ENCODE peak calls at places on chromosomes 13 and 19, in six cellular contexts. One of them, this sample, is unnamed. For H3K4me1, the result is how much of the 10 kb centered on the place peaks cover.

GRCh38 chr19:49746206-49746958 is 16.7 kb downstream of the TSKS start:
- DNase-seq in psoas muscle: peak
- DNase-seq in iPS DF 6.9: peak
- DNase-seq in HCT116: peak
- DNase-seq in heart right ventricle: no peak
- DNase-seq in aorta: peak
- DNase-seq in this sample: peak

GRCh38 chr13:113272791-113273190 is 24.2 kb upstream of the LAMP1 start:
- DNase-seq in psoas muscle: no peak
- DNase-seq in iPS DF 6.9: no peak
- DNase-seq in HCT116: no peak
- DNase-seq in heart right ventricle: no peak
- DNase-seq in aorta: no peak
- DNase-seq in this sample: no peak

GRCh38 chr13:22451345-22451744 is 729.4 kb upstream of the SGCG start:
- DNase-seq in psoas muscle: no peak
- DNase-seq in iPS DF 6.9: no peak
- DNase-seq in HCT116: no peak
- DNase-seq in heart right ventricle: peak
- DNase-seq in aorta: no peak
- DNase-seq in this sample: no peak

GRCh38 chr19:39496063-39496462 is 2.7 kb upstream of the DLL3 start:
- DNase-seq in psoas muscle: no peak
- DNase-seq in iPS DF 6.9: no peak
- DNase-seq in HCT116: no peak
- DNase-seq in heart right ventricle: no peak
- DNase-seq in aorta: no peak
- DNase-seq in this sample: no peak

GRCh38 chr13:114285166-114285808 is 3.9 kb downstream of the UPF3A start:
- DNase-seq in psoas muscle: no peak
- DNase-seq in iPS DF 6.9: no peak
- DNase-seq in HCT116: no peak
- DNase-seq in heart right ventricle: no peak
- DNase-seq in aorta: no peak
- DNase-seq in this sample: no peak

GRCh38 chr13:60226507-60226906 is 62.8 kb upstream of the DIAPH3 start:
- DNase-seq in psoas muscle: no peak
- DNase-seq in iPS DF 6.9: no peak
- DNase-seq in HCT116: peak
- DNase-seq in heart right ventricle: no peak
- DNase-seq in aorta: no peak
- DNase-seq in this sample: peak

GRCh38 chr19:14480695-14481069 is 5.5 kb upstream of the PTGER1 start:
- DNase-seq in psoas muscle: no peak
- DNase-seq in iPS DF 6.9: no peak
- DNase-seq in HCT116: no peak
- DNase-seq in heart right ventricle: no peak
- DNase-seq in aorta: no peak
- DNase-seq in this sample: no peak

GRCh38 chr13:77509221-77509620 is 26.3 kb upstream of the SCEL start:
- DNase-seq in psoas muscle: no peak
- DNase-seq in iPS DF 6.9: no peak
- DNase-seq in HCT116: no peak
- DNase-seq in heart right ventricle: no peak
- DNase-seq in aorta: no peak
- DNase-seq in this sample: no peak

GRCh38 chr13:24127116-24127631 is 33.3 kb upstream of the SPATA13 start:
- DNase-seq in psoas muscle: no peak
- DNase-seq in iPS DF 6.9: no peak
- DNase-seq in HCT116: no peak
- DNase-seq in heart right ventricle: no peak
- DNase-seq in aorta: no peak
- DNase-seq in this sample: peak

GRCh38 chr13:89066868-89067466 is 1395.8 kb downstream of the SLITRK5 start:
- DNase-seq in psoas muscle: no peak
- DNase-seq in iPS DF 6.9: peak
- DNase-seq in HCT116: peak
- DNase-seq in heart right ventricle: no peak
- DNase-seq in aorta: no peak
- DNase-seq in this sample: peak

GRCh38 chr19:48415869-48416268 is 22.4 kb downstream of the GRIN2D start:
- DNase-seq in psoas muscle: no peak
- DNase-seq in iPS DF 6.9: no peak
- DNase-seq in HCT116: no peak
- DNase-seq in heart right ventricle: no peak
- DNase-seq in aorta: no peak
- DNase-seq in this sample: no peak

GRCh38 chr19:52638601-52639000 is 446 bp upstream of the ZNF83 start:
- DNase-seq in psoas muscle: peak
- DNase-seq in iPS DF 6.9: no peak
- DNase-seq in HCT116: no peak
- DNase-seq in heart right ventricle: peak
- DNase-seq in aorta: peak
- DNase-seq in this sample: peak

GRCh38 chr19:30602661-30603322 is 230.6 kb downstream of the ZNF536 start:
- DNase-seq in psoas muscle: no peak
- DNase-seq in iPS DF 6.9: no peak
- DNase-seq in HCT116: no peak
- DNase-seq in heart right ventricle: no peak
- DNase-seq in aorta: no peak
- DNase-seq in this sample: no peak

GRCh38 chr13:46521921-46522691 is 30.9 kb upstream of the LRCH1 start:
- DNase-seq in psoas muscle: no peak
- DNase-seq in iPS DF 6.9: no peak
- DNase-seq in HCT116: no peak
- DNase-seq in heart right ventricle: no peak
- DNase-seq in aorta: no peak
- DNase-seq in this sample: no peak

GRCh38 chr19:3842948-3843347 is 25.9 kb downstream of the ZFR2 start:
- DNase-seq in psoas muscle: no peak
- DNase-seq in iPS DF 6.9: no peak
- DNase-seq in HCT116: no peak
- DNase-seq in heart right ventricle: no peak
- DNase-seq in aorta: no peak
- DNase-seq in this sample: no peak

GRCh38 chr19:19107663-19108062 is 30.6 kb downstream of the TMEM161A start:
- DNase-seq in psoas muscle: no peak
- DNase-seq in iPS DF 6.9: no peak
- DNase-seq in HCT116: no peak
- DNase-seq in heart right ventricle: no peak
- DNase-seq in aorta: no peak
- DNase-seq in this sample: no peak

GRCh38 chr13:68056816-68057710 is 826.9 kb upstream of the PCDH9 start:
- DNase-seq in psoas muscle: no peak
- DNase-seq in iPS DF 6.9: no peak
- DNase-seq in HCT116: no peak
- DNase-seq in heart right ventricle: no peak
- DNase-seq in aorta: peak
- DNase-seq in this sample: no peak

GRCh38 chr19:10544242-10544752 is 593 bp downstream of the ATG4D start:
- DNase-seq in psoas muscle: no peak
- DNase-seq in iPS DF 6.9: no peak
- DNase-seq in HCT116: no peak
- DNase-seq in heart right ventricle: peak
- DNase-seq in aorta: no peak
- DNase-seq in this sample: peak

GRCh38 chr13:31090921-31091624 is 70.6 kb downstream of the HSPH1 start:
- DNase-seq in psoas muscle: no peak
- DNase-seq in iPS DF 6.9: no peak
- DNase-seq in HCT116: no peak
- DNase-seq in heart right ventricle: no peak
- DNase-seq in aorta: no peak
- DNase-seq in this sample: no peak

GRCh38 chr19:29576761-29577661 is 29.1 kb upstream of the POP4 start:
- DNase-seq in psoas muscle: no peak
- DNase-seq in iPS DF 6.9: no peak
- DNase-seq in HCT116: no peak
- DNase-seq in heart right ventricle: no peak
- DNase-seq in aorta: no peak
- DNase-seq in this sample: no peak
- H3K4me3 ChIP-seq in psoas muscle: no peak
- H3K4me3 ChIP-seq in iPS DF 6.9: no peak
- H3K4me3 ChIP-seq in HCT116: no peak
- H3K4me3 ChIP-seq in heart right ventricle: no peak
- H3K4me3 ChIP-seq in aorta: no peak
- H3K4me3 ChIP-seq in this sample: no peak

GRCh38 chr13:51646041-51646670 is 61.9 kb downstream of the WDFY2 start:
- DNase-seq in psoas muscle: no peak
- DNase-seq in iPS DF 6.9: no peak
- DNase-seq in HCT116: no peak
- DNase-seq in heart right ventricle: no peak
- DNase-seq in aorta: no peak
- DNase-seq in this sample: no peak

GRCh38 chr13:51645154-51645650 is 60.9 kb downstream of the WDFY2 start:
- DNase-seq in psoas muscle: no peak
- DNase-seq in iPS DF 6.9: no peak
- DNase-seq in HCT116: no peak
- DNase-seq in heart right ventricle: no peak
- DNase-seq in aorta: no peak
- DNase-seq in this sample: no peak

GRCh38 chr13:51643882-51644281 is 59.6 kb downstream of the WDFY2 start:
- DNase-seq in psoas muscle: no peak
- DNase-seq in iPS DF 6.9: no peak
- DNase-seq in HCT116: peak
- DNase-seq in heart right ventricle: no peak
- DNase-seq in aorta: no peak
- DNase-seq in this sample: no peak

GRCh38 chr13:51644649-51645048 is 60.4 kb downstream of the WDFY2 start:
- DNase-seq in psoas muscle: no peak
- DNase-seq in iPS DF 6.9: no peak
- DNase-seq in HCT116: no peak
- DNase-seq in heart right ventricle: no peak
- DNase-seq in aorta: peak
- DNase-seq in this sample: no peak

GRCh38 chr13:51643114-51643881 is 59.0 kb downstream of the WDFY2 start:
- DNase-seq in psoas muscle: no peak
- DNase-seq in iPS DF 6.9: no peak
- DNase-seq in HCT116: no peak
- DNase-seq in heart right ventricle: no peak
- DNase-seq in aorta: no peak
- DNase-seq in this sample: no peak
- H3K4me1 ChIP-seq in psoas muscle: under half
- H3K4me1 ChIP-seq in iPS DF 6.9: under half
- H3K4me1 ChIP-seq in HCT116: under half
- H3K4me1 ChIP-seq in heart right ventricle: under half
- H3K4me1 ChIP-seq in aorta: under half
- H3K4me1 ChIP-seq in this sample: under half

GRCh38 chr19:21022996-21023395 is 2.5 kb downstream of the ZNF430 start:
- DNase-seq in psoas muscle: no peak
- DNase-seq in iPS DF 6.9: no peak
- DNase-seq in HCT116: peak
- DNase-seq in heart right ventricle: no peak
- DNase-seq in aorta: no peak
- DNase-seq in this sample: no peak
- H3K4me3 ChIP-seq in psoas muscle: no peak
- H3K4me3 ChIP-seq in iPS DF 6.9: no peak
- H3K4me3 ChIP-seq in HCT116: no peak
- H3K4me3 ChIP-seq in heart right ventricle: no peak
- H3K4me3 ChIP-seq in aorta: no peak
- H3K4me3 ChIP-seq in this sample: no peak

GRCh38 chr13:109565877-109566276 is 220.5 kb downstream of the IRS2 start:
- DNase-seq in psoas muscle: no peak
- DNase-seq in iPS DF 6.9: no peak
- DNase-seq in HCT116: no peak
- DNase-seq in heart right ventricle: no peak
- DNase-seq in aorta: no peak
- DNase-seq in this sample: no peak
- H3K4me1 ChIP-seq in psoas muscle: under half
- H3K4me1 ChIP-seq in iPS DF 6.9: under half
- H3K4me1 ChIP-seq in HCT116: under half
- H3K4me1 ChIP-seq in heart right ventricle: under half
- H3K4me1 ChIP-seq in aorta: under half
- H3K4me1 ChIP-seq in this sample: under half

DNA sequence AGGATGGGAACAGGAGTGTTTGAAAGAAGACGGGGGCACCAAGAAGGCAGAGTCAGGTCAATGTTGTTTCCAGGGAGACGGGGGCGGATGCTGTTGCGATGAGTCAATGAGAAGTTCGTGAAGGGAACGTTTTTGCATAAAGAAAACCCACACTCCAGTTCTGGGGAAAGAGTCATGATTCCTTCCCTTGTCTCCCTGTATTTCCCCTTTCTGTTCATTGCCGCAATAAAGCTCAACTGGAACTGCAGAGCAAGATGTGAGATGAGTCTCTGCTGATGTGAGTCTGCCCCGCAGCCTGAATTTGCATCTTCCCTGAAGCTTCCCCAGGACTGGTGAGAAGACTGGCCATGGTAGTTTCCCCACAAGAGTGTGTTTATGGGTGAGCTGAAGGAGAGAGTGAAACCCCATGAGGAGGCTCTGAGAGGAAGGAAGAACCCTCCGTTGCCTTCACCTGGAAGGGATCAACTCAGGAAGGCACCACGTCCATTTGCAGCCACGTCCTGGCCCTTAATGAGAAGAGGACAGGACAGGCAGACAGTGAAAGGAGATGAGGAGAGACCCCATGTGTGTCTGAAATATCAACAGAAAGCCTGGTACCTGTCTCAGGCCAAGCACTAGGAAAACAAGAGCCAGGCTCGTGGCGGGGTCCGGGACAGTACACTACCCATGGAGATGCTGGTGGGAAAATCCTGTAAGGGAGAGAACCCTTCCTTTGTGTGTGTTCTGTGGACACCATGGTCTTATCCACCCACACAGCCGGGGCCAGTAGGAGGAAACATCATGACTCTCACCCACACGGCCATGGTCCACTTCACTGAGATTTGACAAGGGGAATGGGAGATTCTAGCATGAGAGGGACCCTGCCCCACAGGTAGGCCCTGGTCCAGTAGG is 13.7 kb downstream of the LILRA1 start:
- DNase-seq in psoas muscle: no peak
- DNase-seq in iPS DF 6.9: no peak
- DNase-seq in HCT116: no peak
- DNase-seq in heart right ventricle: no peak
- DNase-seq in aorta: peak
- DNase-seq in this sample: no peak
- H3K4me3 ChIP-seq in psoas muscle: no peak
- H3K4me3 ChIP-seq in iPS DF 6.9: no peak
- H3K4me3 ChIP-seq in HCT116: no peak
- H3K4me3 ChIP-seq in heart right ventricle: no peak
- H3K4me3 ChIP-seq in aorta: no peak
- H3K4me3 ChIP-seq in this sample: no peak

This sample was measured in Caco-2.